ENCODE peak calls at places on chromosomes 7 and 10, in seven cellular contexts. E, L, K, Z, I, P and O are unnamed samples.

GRCh38 chr10:116056445-116057293 is 216.3 kb downstream of the GFRA1 start:
- DNase-seq in E (no peak), L (peak), K (no peak), Z (no peak), I (no peak), P (no peak), O (no peak)

GRCh38 chr10:34538291-34538829 is 276.7 kb downstream of the PARD3 start:
- DNase-seq in E (no peak), L (peak), K (no peak), Z (peak), I (no peak), P (no peak), O (peak)

GRCh38 chr7:4803397-4804241 is 28.2 kb downstream of the AP5Z1 start:
- DNase-seq in E (no peak), L (no peak), K (no peak), Z (no peak), I (no peak), P (no peak), O (no peak)

GRCh38 chr10:8211631-8212030 is 157.1 kb downstream of the GATA3 start:
- DNase-seq in E (no peak), L (no peak), K (no peak), Z (peak), I (no peak), P (no peak), O (no peak)

GRCh38 chr7:24843821-24844449 is 86.7 kb upstream of the GSDME start:
- DNase-seq in E (no peak), L (no peak), K (no peak), Z (no peak), I (no peak), P (no peak), O (no peak)

GRCh38 chr7:28957822-28958234 is 302 bp downstream of the TRIL start:
- DNase-seq in E (no peak), L (no peak), K (peak), Z (no peak), I (no peak), P (no peak), O (peak)

GRCh38 chr7:102210787-102211186 is 75.9 kb upstream of the SH2B2 start:
- DNase-seq in E (no peak), L (no peak), K (no peak), Z (no peak), I (no peak), P (no peak), O (no peak)

GRCh38 chr10:28087675-28088351 is 88.9 kb upstream of the ODAD2 start:
- DNase-seq in E (no peak), L (no peak), K (no peak), Z (peak), I (no peak), P (peak), O (no peak)

GRCh38 chr7:94620703-94621118 is 35.2 kb downstream of the SGCE start:
- DNase-seq in E (peak), L (peak), K (peak), Z (peak), I (peak), P (peak), O (peak)

GRCh38 chr10:48239618-48240017 is 34.9 kb downstream of the FRMPD2 start:
- DNase-seq in E (no peak), L (no peak), K (no peak), Z (no peak), I (no peak), P (no peak), O (no peak)

GRCh38 chr7:30396379-30396778 is 82.2 kb downstream of the NOD1 start:
- DNase-seq in E (no peak), L (no peak), K (no peak), Z (peak), I (no peak), P (no peak), O (no peak)
- TF ChIP-seq CTCF in E (no peak), L (no peak), K (no peak), Z (peak), I (no peak), P (no peak), O (no peak)

GRCh38 chr7:110454713-110455112 is 636.2 kb upstream of the LRRN3 start:
- DNase-seq in E (no peak), L (no peak), K (no peak), Z (no peak), I (no peak), P (no peak), O (no peak)
- H3K4me3 ChIP-seq in E (no peak), L (no peak), K (no peak), Z (no peak), I (no peak), P (no peak), O (no peak)

GRCh38 chr7:66504131-66504530 is 124.5 kb upstream of the KCTD7 start:
- DNase-seq in E (no peak), L (no peak), K (no peak), Z (no peak), I (no peak), P (no peak), O (no peak)

GRCh38 chr7:66503036-66503370 is 125.7 kb upstream of the KCTD7 start:
- DNase-seq in E (no peak), L (no peak), K (no peak), Z (no peak), I (peak), P (no peak), O (no peak)

GRCh38 chr7:66503551-66504031 is 125.1 kb upstream of the KCTD7 start:
- DNase-seq in E (no peak), L (no peak), K (peak), Z (no peak), I (peak), P (no peak), O (no peak)

GRCh38 chr7:66505531-66506451 is 122.9 kb upstream of the KCTD7 start:
- DNase-seq in E (peak), L (no peak), K (peak), Z (no peak), I (no peak), P (no peak), O (no peak)

GRCh38 chr7:66505009-66505408 is 123.7 kb upstream of the KCTD7 start:
- DNase-seq in E (no peak), L (no peak), K (peak), Z (no peak), I (no peak), P (no peak), O (no peak)
- TF ChIP-seq CTCF in E (no peak), L (no peak), K (no peak), Z (no peak), I (no peak), P (no peak), O (no peak)

DNA sequence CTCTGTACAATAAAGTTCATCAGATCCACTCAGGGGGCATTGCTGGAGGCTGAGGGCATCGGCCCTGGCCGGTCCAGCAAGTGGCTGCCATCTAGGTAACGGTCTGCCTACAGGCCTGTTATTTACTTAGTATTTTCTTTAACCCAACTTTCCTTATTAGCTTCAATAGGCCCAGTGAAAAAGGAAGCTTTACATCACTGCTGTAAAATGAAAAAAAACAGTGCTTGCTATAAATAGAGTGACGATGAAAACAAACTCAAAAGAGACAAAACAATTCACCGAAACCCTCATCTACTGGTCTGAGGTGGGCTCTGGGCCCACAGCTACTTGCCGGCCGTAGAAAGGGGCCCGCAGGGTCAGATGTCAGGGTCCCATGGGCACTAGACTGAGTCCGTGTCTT is 192.5 kb downstream of the ELFN1 start:
- DNase-seq in E (no peak), L (no peak), K (no peak), Z (no peak), I (no peak), P (no peak), O (no peak)
- H3K4me3 ChIP-seq in E (no peak), L (no peak), K (no peak), Z (no peak), I (no peak), P (no peak), O (no peak)

DNA sequence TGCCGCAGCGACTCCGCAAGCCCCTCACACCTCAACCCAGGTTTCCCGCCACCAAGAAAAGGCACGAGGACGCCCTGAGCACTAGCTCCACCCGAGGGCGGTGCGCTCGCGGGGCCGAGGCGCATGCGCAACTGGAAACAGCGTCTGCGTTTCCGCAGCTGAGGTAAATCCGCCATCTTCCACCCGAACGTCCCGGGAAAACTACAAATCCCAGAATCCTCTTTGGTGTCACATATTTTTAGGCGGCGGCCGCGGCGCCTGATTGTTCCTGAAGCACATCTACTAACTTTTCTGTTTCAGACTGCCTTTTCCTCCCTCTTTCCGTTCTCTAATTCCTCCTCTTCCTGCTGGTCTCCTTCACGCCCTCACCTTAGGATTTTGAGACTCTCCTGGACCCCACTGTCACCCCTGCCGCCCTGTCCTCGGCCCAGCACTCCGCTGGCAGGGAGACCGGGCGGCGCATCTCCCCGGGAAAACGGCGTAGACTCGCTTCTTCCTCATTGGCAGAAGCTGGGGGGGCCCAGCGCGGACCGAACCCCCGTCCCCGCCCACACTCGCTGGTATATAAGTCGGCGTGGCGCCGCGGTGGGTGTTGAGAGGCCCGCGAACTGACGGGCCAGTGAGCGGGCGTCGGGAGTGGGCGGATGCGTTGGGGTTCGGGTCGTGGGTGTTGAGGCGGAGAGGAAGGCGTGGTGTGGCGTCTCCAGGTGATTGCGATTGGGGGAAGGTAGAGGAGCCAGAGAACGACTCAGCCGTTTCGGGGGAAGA is at the start of gene ZCWPW1:
- DNase-seq in E (peak), L (peak), K (peak), Z (peak), I (peak), P (peak), O (peak)
- TF ChIP-seq CTCF in E (no peak), L (no peak), K (no peak), Z (no peak), I (no peak), P (no peak), O (no peak)